ENCODE peak calls at places on chromosomes 1 and 21, in seven cellular contexts. One of them, this sample, is unnamed.

GRCh38 chr1:201213926-201214325 is 23.3 kb downstream of the IGFN1 start:
- DNase-seq in anterior cingulate cortex: no peak
- DNase-seq in NCI-H446 treated with DMSO at 0.1 percent for 48 hours: no peak
- DNase-seq in osteocyte: no peak
- DNase-seq in activated T-helper 2 cell treated with anti-CD3 and anti-CD28 coated beads, Interferon-gamma antibody, Interleukin-2, Interleukin-4, amounts not matched to agents 10 μg/mL and 5 μg/mL and 100 μg/mL, durations not matched to agents 14 hours and 24 hours and 36 hours: no peak
- DNase-seq in D721Med: no peak
- DNase-seq in GM04504: no peak
- DNase-seq in this sample: no peak

GRCh38 chr1:240967070-240967724 is 355.2 kb upstream of the GREM2 start:
- DNase-seq in osteocyte: no peak
- DNase-seq in GM04504: no peak
- DNase-seq in activated T-helper 2 cell treated with anti-CD3 and anti-CD28 coated beads, Interferon-gamma antibody, Interleukin-2, Interleukin-4, amounts not matched to agents 10 μg/mL and 5 μg/mL and 100 μg/mL, durations not matched to agents 14 hours and 24 hours and 36 hours: no peak
- DNase-seq in NCI-H446 treated with DMSO at 0.1 percent for 48 hours: no peak
- DNase-seq in anterior cingulate cortex: no peak
- DNase-seq in D721Med: no peak
- DNase-seq in this sample: no peak

GRCh38 chr1:9726905-9727595 is 75.5 kb downstream of the PIK3CD start:
- DNase-seq in osteocyte: no peak
- DNase-seq in anterior cingulate cortex: no peak
- DNase-seq in NCI-H446 treated with DMSO at 0.1 percent for 48 hours: no peak
- DNase-seq in activated T-helper 2 cell treated with anti-CD3 and anti-CD28 coated beads, Interferon-gamma antibody, Interleukin-2, Interleukin-4, amounts not matched to agents 10 μg/mL and 5 μg/mL and 100 μg/mL, durations not matched to agents 14 hours and 24 hours and 36 hours: no peak
- DNase-seq in GM04504: no peak
- DNase-seq in D721Med: no peak
- DNase-seq in this sample: no peak

GRCh38 chr1:59136541-59137335 is 160.2 kb upstream of the FGGY start:
- DNase-seq in anterior cingulate cortex: no peak
- DNase-seq in osteocyte: no peak
- DNase-seq in D721Med: no peak
- DNase-seq in activated T-helper 2 cell treated with anti-CD3 and anti-CD28 coated beads, Interferon-gamma antibody, Interleukin-2, Interleukin-4, amounts not matched to agents 10 μg/mL and 5 μg/mL and 100 μg/mL, durations not matched to agents 14 hours and 24 hours and 36 hours: no peak
- DNase-seq in GM04504: no peak
- DNase-seq in NCI-H446 treated with DMSO at 0.1 percent for 48 hours: no peak
- DNase-seq in this sample: no peak

GRCh38 chr1:101526813-101527212 is 290.0 kb downstream of the S1PR1 start:
- DNase-seq in anterior cingulate cortex: no peak
- DNase-seq in NCI-H446 treated with DMSO at 0.1 percent for 48 hours: no peak
- DNase-seq in GM04504: no peak
- DNase-seq in D721Med: no peak
- DNase-seq in osteocyte: no peak
- DNase-seq in activated T-helper 2 cell treated with anti-CD3 and anti-CD28 coated beads, Interferon-gamma antibody, Interleukin-2, Interleukin-4, amounts not matched to agents 10 μg/mL and 5 μg/mL and 100 μg/mL, durations not matched to agents 14 hours and 24 hours and 36 hours: no peak
- DNase-seq in this sample: no peak

GRCh38 chr1:22969224-22969829 is 3.3 kb downstream of the LACTBL1 start:
- DNase-seq in NCI-H446 treated with DMSO at 0.1 percent for 48 hours: peak; percentile 98
- DNase-seq in activated T-helper 2 cell treated with anti-CD3 and anti-CD28 coated beads, Interferon-gamma antibody, Interleukin-2, Interleukin-4, amounts not matched to agents 10 μg/mL and 5 μg/mL and 100 μg/mL, durations not matched to agents 14 hours and 24 hours and 36 hours: no peak
- DNase-seq in D721Med: no peak
- DNase-seq in anterior cingulate cortex: no peak
- DNase-seq in osteocyte: no peak
- DNase-seq in GM04504: peak; percentile 40
- DNase-seq in this sample: no peak

GRCh38 chr21:26433386-26433785 is 139.7 kb downstream of the CYYR1 start:
- DNase-seq in activated T-helper 2 cell treated with anti-CD3 and anti-CD28 coated beads, Interferon-gamma antibody, Interleukin-2, Interleukin-4, amounts not matched to agents 10 μg/mL and 5 μg/mL and 100 μg/mL, durations not matched to agents 14 hours and 24 hours and 36 hours: no peak
- DNase-seq in NCI-H446 treated with DMSO at 0.1 percent for 48 hours: no peak
- DNase-seq in osteocyte: no peak
- DNase-seq in D721Med: no peak
- DNase-seq in anterior cingulate cortex: no peak
- DNase-seq in GM04504: no peak
- DNase-seq in this sample: no peak

GRCh38 chr1:222886194-222887126 is 71.6 kb downstream of the DISP1 start:
- DNase-seq in GM04504: no peak
- DNase-seq in D721Med: no peak
- DNase-seq in osteocyte: no peak
- DNase-seq in anterior cingulate cortex: no peak
- DNase-seq in activated T-helper 2 cell treated with anti-CD3 and anti-CD28 coated beads, Interferon-gamma antibody, Interleukin-2, Interleukin-4, amounts not matched to agents 10 μg/mL and 5 μg/mL and 100 μg/mL, durations not matched to agents 14 hours and 24 hours and 36 hours: no peak
- DNase-seq in NCI-H446 treated with DMSO at 0.1 percent for 48 hours: no peak
- DNase-seq in this sample: no peak

GRCh38 chr1:116375165-116375883 is 2.3 kb downstream of the ATP1A1 start:
- DNase-seq in osteocyte: no peak
- DNase-seq in activated T-helper 2 cell treated with anti-CD3 and anti-CD28 coated beads, Interferon-gamma antibody, Interleukin-2, Interleukin-4, amounts not matched to agents 10 μg/mL and 5 μg/mL and 100 μg/mL, durations not matched to agents 14 hours and 24 hours and 36 hours: no peak
- DNase-seq in NCI-H446 treated with DMSO at 0.1 percent for 48 hours: no peak
- DNase-seq in D721Med: no peak
- DNase-seq in GM04504: no peak
- DNase-seq in anterior cingulate cortex: no peak
- DNase-seq in this sample: no peak

GRCh38 chr1:150003826-150004225 is 6.7 kb downstream of the OTUD7B start:
- DNase-seq in GM04504: no peak
- DNase-seq in anterior cingulate cortex: no peak
- DNase-seq in NCI-H446 treated with DMSO at 0.1 percent for 48 hours: no peak
- DNase-seq in osteocyte: no peak
- DNase-seq in D721Med: no peak
- DNase-seq in activated T-helper 2 cell treated with anti-CD3 and anti-CD28 coated beads, Interferon-gamma antibody, Interleukin-2, Interleukin-4, amounts not matched to agents 10 μg/mL and 5 μg/mL and 100 μg/mL, durations not matched to agents 14 hours and 24 hours and 36 hours: no peak
- DNase-seq in this sample: no peak

GRCh38 chr1:220797553-220797952 is 10.8 kb downstream of the MTARC1 start:
- DNase-seq in GM04504: no peak
- DNase-seq in NCI-H446 treated with DMSO at 0.1 percent for 48 hours: no peak
- DNase-seq in osteocyte: no peak
- DNase-seq in D721Med: no peak
- DNase-seq in activated T-helper 2 cell treated with anti-CD3 and anti-CD28 coated beads, Interferon-gamma antibody, Interleukin-2, Interleukin-4, amounts not matched to agents 10 μg/mL and 5 μg/mL and 100 μg/mL, durations not matched to agents 14 hours and 24 hours and 36 hours: no peak
- DNase-seq in anterior cingulate cortex: no peak
- DNase-seq in this sample: no peak

GRCh38 chr1:112887599-112888303 is 68.2 kb downstream of the SLC16A1 start:
- DNase-seq in D721Med: no peak
- DNase-seq in anterior cingulate cortex: no peak
- DNase-seq in GM04504: no peak
- DNase-seq in osteocyte: no peak
- DNase-seq in activated T-helper 2 cell treated with anti-CD3 and anti-CD28 coated beads, Interferon-gamma antibody, Interleukin-2, Interleukin-4, amounts not matched to agents 10 μg/mL and 5 μg/mL and 100 μg/mL, durations not matched to agents 14 hours and 24 hours and 36 hours: no peak
- DNase-seq in NCI-H446 treated with DMSO at 0.1 percent for 48 hours: no peak
- DNase-seq in this sample: no peak

GRCh38 chr1:207997486-207998268 is 86.8 kb upstream of the CD34 start:
- DNase-seq in D721Med: peak; percentile 30
- DNase-seq in GM04504: peak; percentile 35
- DNase-seq in NCI-H446 treated with DMSO at 0.1 percent for 48 hours: no peak
- DNase-seq in anterior cingulate cortex: peak; percentile 19
- DNase-seq in activated T-helper 2 cell treated with anti-CD3 and anti-CD28 coated beads, Interferon-gamma antibody, Interleukin-2, Interleukin-4, amounts not matched to agents 10 μg/mL and 5 μg/mL and 100 μg/mL, durations not matched to agents 14 hours and 24 hours and 36 hours: peak; percentile 28
- DNase-seq in osteocyte: peak; percentile 88
- DNase-seq in this sample: peak; percentile 24

GRCh38 chr1:143698016-143698415 is 273.8 kb downstream of the FAM72C start:
- DNase-seq in osteocyte: no peak
- DNase-seq in GM04504: no peak
- DNase-seq in D721Med: no peak
- DNase-seq in anterior cingulate cortex: no peak
- DNase-seq in NCI-H446 treated with DMSO at 0.1 percent for 48 hours: no peak
- DNase-seq in activated T-helper 2 cell treated with anti-CD3 and anti-CD28 coated beads, Interferon-gamma antibody, Interleukin-2, Interleukin-4, amounts not matched to agents 10 μg/mL and 5 μg/mL and 100 μg/mL, durations not matched to agents 14 hours and 24 hours and 36 hours: no peak
- DNase-seq in this sample: peak; percentile 8

GRCh38 chr1:64459743-64460142 is 10.2 kb upstream of the CACHD1 start:
- DNase-seq in activated T-helper 2 cell treated with anti-CD3 and anti-CD28 coated beads, Interferon-gamma antibody, Interleukin-2, Interleukin-4, amounts not matched to agents 10 μg/mL and 5 μg/mL and 100 μg/mL, durations not matched to agents 14 hours and 24 hours and 36 hours: no peak
- DNase-seq in osteocyte: no peak
- DNase-seq in anterior cingulate cortex: no peak
- DNase-seq in NCI-H446 treated with DMSO at 0.1 percent for 48 hours: no peak
- DNase-seq in D721Med: no peak
- DNase-seq in GM04504: no peak
- DNase-seq in this sample: no peak

GRCh38 chr1:111062081-111062480 is 77.8 kb downstream of the DRAM2 start:
- DNase-seq in D721Med: no peak
- DNase-seq in GM04504: no peak
- DNase-seq in activated T-helper 2 cell treated with anti-CD3 and anti-CD28 coated beads, Interferon-gamma antibody, Interleukin-2, Interleukin-4, amounts not matched to agents 10 μg/mL and 5 μg/mL and 100 μg/mL, durations not matched to agents 14 hours and 24 hours and 36 hours: no peak
- DNase-seq in osteocyte: no peak
- DNase-seq in anterior cingulate cortex: no peak
- DNase-seq in NCI-H446 treated with DMSO at 0.1 percent for 48 hours: no peak
- DNase-seq in this sample: no peak

GRCh38 chr21:39715804-39716397 is 29.1 kb upstream of the IGSF5 start:
- DNase-seq in D721Med: no peak
- DNase-seq in NCI-H446 treated with DMSO at 0.1 percent for 48 hours: no peak
- DNase-seq in activated T-helper 2 cell treated with anti-CD3 and anti-CD28 coated beads, Interferon-gamma antibody, Interleukin-2, Interleukin-4, amounts not matched to agents 10 μg/mL and 5 μg/mL and 100 μg/mL, durations not matched to agents 14 hours and 24 hours and 36 hours: no peak
- DNase-seq in osteocyte: no peak
- DNase-seq in anterior cingulate cortex: peak; percentile 53
- DNase-seq in GM04504: peak; percentile 10
- DNase-seq in this sample: no peak

GRCh38 chr1:100896481-100896982 is 642 bp downstream of the SLC30A7 start:
- DNase-seq in anterior cingulate cortex: no peak
- DNase-seq in NCI-H446 treated with DMSO at 0.1 percent for 48 hours: peak; percentile 16
- DNase-seq in GM04504: peak; percentile 29
- DNase-seq in activated T-helper 2 cell treated with anti-CD3 and anti-CD28 coated beads, Interferon-gamma antibody, Interleukin-2, Interleukin-4, amounts not matched to agents 10 μg/mL and 5 μg/mL and 100 μg/mL, durations not matched to agents 14 hours and 24 hours and 36 hours: peak; percentile 57
- DNase-seq in osteocyte: no peak
- DNase-seq in D721Med: no peak
- DNase-seq in this sample: peak; percentile 42

GRCh38 chr1:61318319-61319125 is 236.2 kb downstream of the NFIA start:
- DNase-seq in NCI-H446 treated with DMSO at 0.1 percent for 48 hours: no peak
- DNase-seq in osteocyte: no peak
- DNase-seq in anterior cingulate cortex: no peak
- DNase-seq in GM04504: no peak
- DNase-seq in activated T-helper 2 cell treated with anti-CD3 and anti-CD28 coated beads, Interferon-gamma antibody, Interleukin-2, Interleukin-4, amounts not matched to agents 10 μg/mL and 5 μg/mL and 100 μg/mL, durations not matched to agents 14 hours and 24 hours and 36 hours: no peak
- DNase-seq in D721Med: no peak
- DNase-seq in this sample: peak; percentile 58

GRCh38 chr1:30489737-30490389 is 233.5 kb downstream of the MATN1 start:
- DNase-seq in anterior cingulate cortex: no peak
- DNase-seq in osteocyte: no peak
- DNase-seq in activated T-helper 2 cell treated with anti-CD3 and anti-CD28 coated beads, Interferon-gamma antibody, Interleukin-2, Interleukin-4, amounts not matched to agents 10 μg/mL and 5 μg/mL and 100 μg/mL, durations not matched to agents 14 hours and 24 hours and 36 hours: no peak
- DNase-seq in D721Med: no peak
- DNase-seq in NCI-H446 treated with DMSO at 0.1 percent for 48 hours: no peak
- DNase-seq in GM04504: no peak
- DNase-seq in this sample: no peak

GRCh38 chr1:72845342-72845741 is 563.0 kb upstream of the NEGR1 start:
- DNase-seq in activated T-helper 2 cell treated with anti-CD3 and anti-CD28 coated beads, Interferon-gamma antibody, Interleukin-2, Interleukin-4, amounts not matched to agents 10 μg/mL and 5 μg/mL and 100 μg/mL, durations not matched to agents 14 hours and 24 hours and 36 hours: no peak
- DNase-seq in GM04504: no peak
- DNase-seq in anterior cingulate cortex: no peak
- DNase-seq in D721Med: no peak
- DNase-seq in osteocyte: no peak
- DNase-seq in NCI-H446 treated with DMSO at 0.1 percent for 48 hours: peak; percentile 25
- DNase-seq in this sample: no peak

This sample was measured in T-helper 2 cell treated with Interferon-gamma antibody and Interleukin-4, amounts not matched to agents 5 μg/mL and 100 μg/mL, for 36 hours.